ENCODE peak calls at places on chromosomes 7 and 10, in eight cellular contexts. One of them, this sample, is unnamed.

GRCh38 chr10:76868088-76868949 is 769.3 kb downstream of the KCNMA1 start:
- DNase-seq in heart left ventricle: no peak
- DNase-seq in HepG2: no peak
- DNase-seq in endothelial cell of umbilical vein: no peak
- DNase-seq in sigmoid colon: no peak
- DNase-seq in IMR-90: no peak
- DNase-seq in gastrocnemius medialis: no peak
- DNase-seq in vagina: no peak
- DNase-seq in this sample: no peak

GRCh38 chr7:116249969-116250553 is 39.7 kb downstream of the TES start:
- DNase-seq in heart left ventricle: no peak
- DNase-seq in HepG2: peak
- DNase-seq in endothelial cell of umbilical vein: peak
- DNase-seq in sigmoid colon: no peak
- DNase-seq in IMR-90: peak
- DNase-seq in gastrocnemius medialis: no peak
- DNase-seq in vagina: no peak
- DNase-seq in this sample: no peak

GRCh38 chr7:56086761-56087160 is 6.0 kb downstream of the PHKG1 start:
- DNase-seq in heart left ventricle: no peak
- DNase-seq in HepG2: no peak
- DNase-seq in endothelial cell of umbilical vein: no peak
- DNase-seq in sigmoid colon: no peak
- DNase-seq in IMR-90: no peak
- DNase-seq in gastrocnemius medialis: no peak
- DNase-seq in vagina: no peak
- DNase-seq in this sample: no peak

GRCh38 chr10:24307173-24307572 is 98.2 kb downstream of the KIAA1217 start:
- DNase-seq in heart left ventricle: no peak
- DNase-seq in HepG2: no peak
- DNase-seq in endothelial cell of umbilical vein: no peak
- DNase-seq in sigmoid colon: no peak
- DNase-seq in IMR-90: no peak
- DNase-seq in gastrocnemius medialis: no peak
- DNase-seq in vagina: no peak
- DNase-seq in this sample: no peak

GRCh38 chr7:44284881-44285541 is 40.4 kb downstream of the CAMK2B start:
- DNase-seq in heart left ventricle: peak
- DNase-seq in HepG2: no peak
- DNase-seq in endothelial cell of umbilical vein: no peak
- DNase-seq in sigmoid colon: peak
- DNase-seq in IMR-90: no peak
- DNase-seq in gastrocnemius medialis: peak
- DNase-seq in vagina: no peak
- DNase-seq in this sample: peak

GRCh38 chr10:79401015-79401921 is 44.2 kb downstream of the ZCCHC24 start:
- DNase-seq in heart left ventricle: peak
- DNase-seq in HepG2: no peak
- DNase-seq in endothelial cell of umbilical vein: no peak
- DNase-seq in sigmoid colon: peak
- DNase-seq in IMR-90: peak
- DNase-seq in gastrocnemius medialis: no peak
- DNase-seq in vagina: no peak
- DNase-seq in this sample: peak

GRCh38 chr7:70812511-70812910 is 319.4 kb upstream of the GALNT17 start:
- DNase-seq in heart left ventricle: no peak
- DNase-seq in HepG2: peak
- DNase-seq in endothelial cell of umbilical vein: no peak
- DNase-seq in sigmoid colon: no peak
- DNase-seq in IMR-90: no peak
- DNase-seq in gastrocnemius medialis: no peak
- DNase-seq in vagina: no peak
- DNase-seq in this sample: no peak

GRCh38 chr10:33937987-33938386 is 603.5 kb upstream of the NRP1 start:
- DNase-seq in heart left ventricle: no peak
- DNase-seq in HepG2: no peak
- DNase-seq in endothelial cell of umbilical vein: no peak
- DNase-seq in sigmoid colon: no peak
- DNase-seq in IMR-90: no peak
- DNase-seq in gastrocnemius medialis: no peak
- DNase-seq in vagina: no peak
- DNase-seq in this sample: no peak

GRCh38 chr10:35058134-35058533 is 32.0 kb downstream of the CUL2 start:
- DNase-seq in heart left ventricle: no peak
- DNase-seq in HepG2: peak
- DNase-seq in endothelial cell of umbilical vein: peak
- DNase-seq in sigmoid colon: no peak
- DNase-seq in IMR-90: peak
- DNase-seq in gastrocnemius medialis: no peak
- DNase-seq in vagina: no peak
- DNase-seq in this sample: no peak

GRCh38 chr10:18793951-18794350 is 134.7 kb downstream of the ARL5B start:
- DNase-seq in heart left ventricle: no peak
- DNase-seq in HepG2: peak
- DNase-seq in endothelial cell of umbilical vein: no peak
- DNase-seq in sigmoid colon: no peak
- DNase-seq in IMR-90: peak
- DNase-seq in gastrocnemius medialis: no peak
- DNase-seq in vagina: no peak
- DNase-seq in this sample: no peak

GRCh38 chr7:122887198-122887597 is 938 bp upstream of the CADPS2 start:
- DNase-seq in heart left ventricle: peak
- DNase-seq in HepG2: peak
- DNase-seq in endothelial cell of umbilical vein: peak
- DNase-seq in sigmoid colon: peak
- DNase-seq in IMR-90: peak
- DNase-seq in gastrocnemius medialis: peak
- DNase-seq in vagina: no peak
- DNase-seq in this sample: peak

GRCh38 chr10:125079091-125079600 is 81.2 kb downstream of the CTBP2 start:
- DNase-seq in heart left ventricle: no peak
- DNase-seq in HepG2: no peak
- DNase-seq in endothelial cell of umbilical vein: no peak
- DNase-seq in sigmoid colon: peak
- DNase-seq in IMR-90: no peak
- DNase-seq in gastrocnemius medialis: no peak
- DNase-seq in vagina: no peak
- DNase-seq in this sample: no peak

DNA sequence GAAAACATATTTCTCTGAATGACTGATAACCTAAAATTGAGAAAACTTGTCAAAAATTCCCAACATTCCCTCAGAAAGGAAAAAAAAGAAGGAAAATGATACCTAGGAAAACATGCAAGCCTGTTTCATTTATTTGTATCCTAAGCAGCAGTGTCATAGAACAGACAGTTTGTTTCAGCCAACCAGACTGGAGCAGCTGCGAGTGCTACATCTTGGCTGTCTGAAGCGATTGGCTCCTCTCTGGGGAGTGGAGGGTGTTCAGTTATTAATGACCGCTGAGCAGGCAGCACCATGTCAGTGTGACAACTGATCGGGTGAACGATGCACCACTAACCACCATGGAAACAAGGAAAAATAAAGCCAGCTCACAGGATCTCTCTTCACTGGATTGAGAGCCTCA is at the start of gene LRRN3:
- DNase-seq in heart left ventricle: peak
- DNase-seq in HepG2: no peak
- DNase-seq in endothelial cell of umbilical vein: no peak
- DNase-seq in sigmoid colon: no peak
- DNase-seq in IMR-90: peak
- DNase-seq in gastrocnemius medialis: peak
- DNase-seq in vagina: no peak
- DNase-seq in this sample: no peak
- TF ChIP-seq POLR2A in heart left ventricle: peak
- TF ChIP-seq POLR2A in HepG2: no peak
- TF ChIP-seq POLR2A in endothelial cell of umbilical vein: no peak
- TF ChIP-seq POLR2A in sigmoid colon: no peak
- TF ChIP-seq POLR2A in IMR-90: no peak
- TF ChIP-seq POLR2A in gastrocnemius medialis: peak
- TF ChIP-seq POLR2A in vagina: no peak
- TF ChIP-seq POLR2A in this sample: no peak

GRCh38 chr10:71717756-71718065 is 1.9 kb downstream of the C10orf105 start:
- DNase-seq in heart left ventricle: no peak
- DNase-seq in HepG2: no peak
- DNase-seq in endothelial cell of umbilical vein: no peak
- DNase-seq in sigmoid colon: no peak
- DNase-seq in IMR-90: no peak
- DNase-seq in gastrocnemius medialis: no peak
- DNase-seq in vagina: no peak
- DNase-seq in this sample: no peak

GRCh38 chr10:71715860-71716259 is 3.7 kb downstream of the C10orf105 start:
- DNase-seq in heart left ventricle: no peak
- DNase-seq in HepG2: no peak
- DNase-seq in endothelial cell of umbilical vein: no peak
- DNase-seq in sigmoid colon: no peak
- DNase-seq in IMR-90: no peak
- DNase-seq in gastrocnemius medialis: no peak
- DNase-seq in vagina: no peak
- DNase-seq in this sample: peak

GRCh38 chr10:71718165-71718678 is 1.4 kb downstream of the C10orf105 start:
- DNase-seq in heart left ventricle: no peak
- DNase-seq in HepG2: no peak
- DNase-seq in endothelial cell of umbilical vein: no peak
- DNase-seq in sigmoid colon: no peak
- DNase-seq in IMR-90: no peak
- DNase-seq in gastrocnemius medialis: no peak
- DNase-seq in vagina: no peak
- DNase-seq in this sample: no peak

GRCh38 chr10:71716406-71716805 is 3.2 kb downstream of the C10orf105 start:
- DNase-seq in heart left ventricle: no peak
- DNase-seq in HepG2: no peak
- DNase-seq in endothelial cell of umbilical vein: no peak
- DNase-seq in sigmoid colon: no peak
- DNase-seq in IMR-90: no peak
- DNase-seq in gastrocnemius medialis: no peak
- DNase-seq in vagina: no peak
- DNase-seq in this sample: no peak

DNA sequence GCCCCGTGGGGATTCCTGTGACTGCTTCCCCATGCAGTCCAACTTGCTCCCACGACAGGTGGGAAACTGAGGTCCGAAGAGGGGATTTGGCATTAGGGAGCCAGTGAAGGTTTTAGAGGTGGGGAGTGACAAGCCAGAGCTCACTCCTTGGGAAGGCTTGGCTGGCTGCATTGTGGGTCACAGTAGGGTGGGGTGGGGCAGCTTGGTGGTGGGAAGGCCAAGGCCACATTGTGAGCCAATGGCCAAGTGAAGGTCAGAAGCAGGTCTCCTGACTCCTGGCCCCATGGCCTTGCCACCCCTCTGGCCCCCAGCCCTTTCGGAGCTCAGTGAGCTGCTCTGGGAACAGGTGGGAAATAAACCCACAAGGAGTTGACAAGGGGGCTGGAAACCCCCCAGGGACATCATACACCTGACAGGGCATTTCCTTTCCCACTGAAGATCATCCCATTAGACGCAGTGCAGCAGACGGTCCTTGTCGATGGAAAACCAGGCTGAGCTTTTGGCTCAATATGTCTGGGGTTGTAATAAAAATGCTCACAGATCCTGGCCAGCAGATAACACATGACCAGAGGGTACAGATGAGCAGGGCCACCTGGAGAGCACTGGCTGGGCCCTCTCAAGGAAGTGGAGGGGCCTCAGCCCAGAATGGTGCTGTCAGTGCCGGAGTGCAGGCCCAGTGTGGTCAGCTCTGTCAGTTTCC is 2.4 kb downstream of the C10orf105 start:
- DNase-seq in heart left ventricle: no peak
- DNase-seq in HepG2: no peak
- DNase-seq in endothelial cell of umbilical vein: no peak
- DNase-seq in sigmoid colon: no peak
- DNase-seq in IMR-90: no peak
- DNase-seq in gastrocnemius medialis: no peak
- DNase-seq in vagina: no peak
- DNase-seq in this sample: no peak
- H3K27ac ChIP-seq in heart left ventricle: peak
- H3K27ac ChIP-seq in HepG2: no peak
- H3K27ac ChIP-seq in endothelial cell of umbilical vein: no peak
- H3K27ac ChIP-seq in sigmoid colon: peak
- H3K27ac ChIP-seq in IMR-90: peak
- H3K27ac ChIP-seq in gastrocnemius medialis: no peak
- H3K27ac ChIP-seq in vagina: no peak
- H3K27ac ChIP-seq in this sample: no peak

GRCh38 chr10:133098426-133099124 is 10.9 kb downstream of the ADGRA1 start:
- DNase-seq in heart left ventricle: no peak
- DNase-seq in HepG2: no peak
- DNase-seq in endothelial cell of umbilical vein: no peak
- DNase-seq in sigmoid colon: no peak
- DNase-seq in IMR-90: no peak
- DNase-seq in gastrocnemius medialis: no peak
- DNase-seq in vagina: no peak
- DNase-seq in this sample: no peak

GRCh38 chr10:133097961-133098360 is 10.2 kb downstream of the ADGRA1 start:
- DNase-seq in heart left ventricle: no peak
- DNase-seq in HepG2: no peak
- DNase-seq in endothelial cell of umbilical vein: no peak
- DNase-seq in sigmoid colon: no peak
- DNase-seq in IMR-90: no peak
- DNase-seq in gastrocnemius medialis: no peak
- DNase-seq in vagina: no peak
- DNase-seq in this sample: no peak

GRCh38 chr10:133096616-133097269 is 9.0 kb downstream of the ADGRA1 start:
- DNase-seq in heart left ventricle: no peak
- DNase-seq in HepG2: no peak
- DNase-seq in endothelial cell of umbilical vein: no peak
- DNase-seq in sigmoid colon: no peak
- DNase-seq in IMR-90: no peak
- DNase-seq in gastrocnemius medialis: no peak
- DNase-seq in vagina: no peak
- DNase-seq in this sample: no peak

GRCh38 chr10:133095586-133095985 is 7.9 kb downstream of the ADGRA1 start:
- DNase-seq in heart left ventricle: no peak
- DNase-seq in HepG2: no peak
- DNase-seq in endothelial cell of umbilical vein: no peak
- DNase-seq in sigmoid colon: no peak
- DNase-seq in IMR-90: no peak
- DNase-seq in gastrocnemius medialis: no peak
- DNase-seq in vagina: no peak
- DNase-seq in this sample: no peak

DNA sequence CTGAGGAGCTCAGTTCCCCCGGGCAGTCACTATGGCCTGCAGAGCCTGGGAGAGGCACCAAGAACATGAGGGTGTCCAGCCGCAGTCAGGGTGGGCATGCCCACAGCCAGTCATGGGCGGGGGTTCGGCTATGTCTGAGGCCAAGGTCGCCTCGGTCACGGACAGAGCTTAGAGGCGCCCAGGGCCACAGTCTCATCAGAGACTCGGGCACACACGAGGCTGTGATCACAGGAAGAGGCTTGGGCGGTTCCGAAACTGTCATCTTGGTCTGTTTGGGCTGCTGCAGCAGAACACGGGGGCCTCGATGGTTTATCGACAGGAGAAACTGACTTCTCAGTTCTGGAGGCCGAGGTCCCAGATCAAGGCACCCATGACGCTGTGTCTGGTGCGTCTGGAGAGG is 9.7 kb downstream of the ADGRA1 start:
- DNase-seq in heart left ventricle: no peak
- DNase-seq in HepG2: no peak
- DNase-seq in endothelial cell of umbilical vein: no peak
- DNase-seq in sigmoid colon: no peak
- DNase-seq in IMR-90: no peak
- DNase-seq in gastrocnemius medialis: no peak
- DNase-seq in vagina: no peak
- DNase-seq in this sample: no peak
- TF ChIP-seq POLR2A in heart left ventricle: no peak
- TF ChIP-seq POLR2A in HepG2: no peak
- TF ChIP-seq POLR2A in endothelial cell of umbilical vein: no peak
- TF ChIP-seq POLR2A in sigmoid colon: no peak
- TF ChIP-seq POLR2A in IMR-90: no peak
- TF ChIP-seq POLR2A in gastrocnemius medialis: no peak
- TF ChIP-seq POLR2A in vagina: no peak
- TF ChIP-seq POLR2A in this sample: no peak

GRCh38 chr7:158419238-158419785 is 168.3 kb downstream of the PTPRN2 start:
- DNase-seq in heart left ventricle: no peak
- DNase-seq in HepG2: no peak
- DNase-seq in endothelial cell of umbilical vein: no peak
- DNase-seq in sigmoid colon: no peak
- DNase-seq in IMR-90: no peak
- DNase-seq in gastrocnemius medialis: no peak
- DNase-seq in vagina: no peak
- DNase-seq in this sample: no peak
- H3K27ac ChIP-seq in heart left ventricle: no peak
- H3K27ac ChIP-seq in HepG2: no peak
- H3K27ac ChIP-seq in endothelial cell of umbilical vein: no peak
- H3K27ac ChIP-seq in sigmoid colon: no peak
- H3K27ac ChIP-seq in IMR-90: no peak
- H3K27ac ChIP-seq in gastrocnemius medialis: no peak
- H3K27ac ChIP-seq in vagina: no peak
- H3K27ac ChIP-seq in this sample: no peak